ENCODE peak calls at places on chromosome 10, in six cellular contexts. C, Z, I, H, V and A are unnamed samples.

GRCh38 chr10:95334793-95335120 is 44.0 kb upstream of the PDLIM1 start:
- DNase-seq in C (no peak), Z (no peak), I (no peak), H (no peak), V (no peak), A (no peak)

GRCh38 chr10:86535057-86535882 is 13.7 kb upstream of the WAPL start:
- DNase-seq in C (peak; percentile 68), Z (peak; percentile 55), I (peak; percentile 80), H (peak; percentile 92), V (no peak), A (no peak)

GRCh38 chr10:124740374-124741280 is 3.6 kb downstream of the FAM53B start:
- DNase-seq in C (no peak), Z (no peak), I (peak; percentile 64), H (no peak), V (no peak), A (no peak)

GRCh38 chr10:104299031-104299904 is 30.3 kb downstream of the GSTO2 start:
- DNase-seq in C (no peak), Z (no peak), I (no peak), H (no peak), V (no peak), A (no peak)

GRCh38 chr10:275680-276079 is 140.4 kb downstream of the ZMYND11 start:
- DNase-seq in C (no peak), Z (no peak), I (no peak), H (peak; percentile 16), V (no peak), A (no peak)

GRCh38 chr10:117914330-117914729 is 132.4 kb downstream of the RAB11FIP2 start:
- DNase-seq in C (no peak), Z (no peak), I (no peak), H (no peak), V (no peak), A (no peak)

GRCh38 chr10:69043931-69044531 is 43.9 kb upstream of the SRGN start:
- DNase-seq in C (no peak), Z (no peak), I (no peak), H (no peak), V (no peak), A (no peak)

GRCh38 chr10:48511066-48511854 is 93.6 kb downstream of the ARHGAP22 start:
- DNase-seq in C (no peak), Z (no peak), I (no peak), H (peak; percentile 20), V (no peak), A (no peak)

GRCh38 chr10:62459072-62459471 is 84.9 kb downstream of the ZNF365 start:
- DNase-seq in C (no peak), Z (no peak), I (no peak), H (no peak), V (no peak), A (no peak)

GRCh38 chr10:73480158-73480557 is 15.7 kb downstream of the PPP3CB start:
- DNase-seq in C (no peak), Z (no peak), I (peak; percentile 80), H (no peak), V (no peak), A (no peak)

GRCh38 chr10:103574116-103575061 is 80.9 kb downstream of the NEURL1 start:
- DNase-seq in C (no peak), Z (no peak), I (no peak), H (no peak), V (no peak), A (no peak)

GRCh38 chr10:18399158-18399557 is 252.2 kb downstream of the NSUN6 start:
- DNase-seq in C (no peak), Z (no peak), I (no peak), H (no peak), V (no peak), A (no peak)

GRCh38 chr10:110273474-110273873 is 31.2 kb downstream of the SMNDC1 start:
- DNase-seq in C (no peak), Z (no peak), I (peak; percentile 55), H (peak; percentile 74), V (no peak), A (peak; percentile 75)

GRCh38 chr10:5195727-5196374 is 786 bp upstream of the AKR1C4 start:
- DNase-seq in C (peak; percentile 20), Z (no peak), I (no peak), H (no peak), V (no peak), A (no peak)

GRCh38 chr10:110494532-110494931 is 3.2 kb upstream of the DUSP5 start:
- DNase-seq in C (no peak), Z (no peak), I (no peak), H (no peak), V (no peak), A (no peak)

GRCh38 chr10:17847586-17848296 is 38.6 kb downstream of the MRC1 start:
- DNase-seq in C (no peak), Z (peak; percentile 60), I (no peak), H (no peak), V (no peak), A (no peak)

GRCh38 chr10:17430647-17431355 is 23.6 kb downstream of the ST8SIA6 start:
- DNase-seq in C (peak; percentile 79), Z (peak; percentile 74), I (peak; percentile 56), H (peak; percentile 67), V (peak; percentile 49), A (no peak)

GRCh38 chr10:133324198-133324792 is 12.4 kb downstream of the CALY start:
- DNase-seq in C (peak; percentile 76), Z (peak; percentile 81), I (no peak), H (peak; percentile 87), V (peak; percentile 59), A (no peak)

GRCh38 chr10:102612964-102613275 is 31.4 kb upstream of the TRIM8 start:
- DNase-seq in C (no peak), Z (no peak), I (no peak), H (no peak), V (peak; percentile 51), A (no peak)

DNA sequence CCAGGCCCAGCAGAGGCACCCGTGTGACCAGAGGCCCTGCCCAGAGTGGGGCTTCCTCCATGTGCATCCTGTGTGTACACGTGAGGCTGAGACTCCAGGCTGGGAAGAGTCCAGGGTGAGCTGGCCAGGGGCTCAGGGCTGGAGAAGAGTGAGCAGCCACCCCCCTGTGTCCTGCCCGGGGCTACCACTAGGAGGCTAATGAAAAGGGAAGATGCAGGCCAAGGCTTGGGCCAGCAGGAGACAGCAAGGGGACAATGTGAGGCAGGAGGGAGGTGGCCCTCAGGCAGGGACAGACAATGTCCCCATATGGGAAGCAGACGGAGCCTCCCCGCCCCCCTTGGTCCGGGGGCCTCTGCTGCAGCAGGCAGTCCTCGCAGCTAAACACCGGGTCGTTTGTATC is 102.0 kb downstream of the HIF1AN start:
- DNase-seq in C (peak; percentile 30), Z (peak; percentile 46), I (no peak), H (no peak), V (no peak), A (no peak)
- TF ChIP-seq CTCF in C (no peak), Z (peak; percentile 48), I (no peak), H (no peak), V (no peak), A (peak; percentile 17)

GRCh38 chr10:21334891-21335696 is 190.4 kb downstream of the SKIDA1 start:
- DNase-seq in C (peak; percentile 37), Z (no peak), I (peak; percentile 80), H (no peak), V (no peak), A (no peak)

GRCh38 chr10:21330628-21331020 is 194.9 kb downstream of the SKIDA1 start:
- DNase-seq in C (no peak), Z (no peak), I (no peak), H (no peak), V (no peak), A (no peak)

GRCh38 chr10:21337171-21337792 is 188.2 kb downstream of the SKIDA1 start:
- DNase-seq in C (no peak), Z (no peak), I (no peak), H (no peak), V (no peak), A (no peak)

GRCh38 chr10:21340341-21340740 is 185.1 kb downstream of the SKIDA1 start:
- DNase-seq in C (no peak), Z (no peak), I (no peak), H (no peak), V (no peak), A (no peak)

DNA sequence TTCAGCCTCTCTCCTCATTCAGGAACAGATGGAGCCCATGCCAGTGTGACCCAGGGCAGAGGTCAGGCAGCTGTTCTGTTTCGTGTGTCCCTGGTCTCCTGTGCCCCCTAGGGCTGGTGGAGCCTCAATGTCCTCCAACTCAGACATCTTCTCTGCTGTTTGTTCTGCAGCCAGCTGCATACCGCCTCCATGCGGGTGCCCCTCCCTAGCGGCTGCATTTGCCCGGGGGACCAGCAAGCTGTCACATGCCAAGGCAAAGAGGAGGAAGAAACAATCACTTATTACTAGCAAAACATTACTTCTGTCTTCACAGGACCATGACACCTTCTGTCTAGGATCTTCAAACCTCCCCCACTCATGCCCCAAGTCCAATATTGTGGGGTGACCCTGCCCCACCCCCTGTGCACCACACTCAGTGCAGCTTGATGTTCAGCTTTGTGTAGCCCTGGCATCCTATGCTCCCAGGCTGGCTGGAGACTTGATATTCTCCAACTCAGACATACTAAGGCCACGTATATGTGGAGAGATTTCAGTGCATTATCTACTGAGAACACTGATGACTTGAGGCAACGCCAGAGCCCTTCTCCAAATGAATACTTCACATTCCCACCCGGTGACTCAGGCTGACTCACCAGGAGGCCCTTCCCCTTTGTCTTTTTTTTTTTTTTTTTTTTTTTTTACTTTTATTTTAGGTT is 188.9 kb downstream of the SKIDA1 start:
- DNase-seq in C (peak; percentile 80), Z (peak; percentile 62), I (peak; percentile 91), H (no peak), V (no peak), A (no peak)
- TF ChIP-seq CTCF in C (peak; percentile 18), Z (peak; percentile 14), I (no peak), H (no peak), V (no peak), A (no peak)

DNA sequence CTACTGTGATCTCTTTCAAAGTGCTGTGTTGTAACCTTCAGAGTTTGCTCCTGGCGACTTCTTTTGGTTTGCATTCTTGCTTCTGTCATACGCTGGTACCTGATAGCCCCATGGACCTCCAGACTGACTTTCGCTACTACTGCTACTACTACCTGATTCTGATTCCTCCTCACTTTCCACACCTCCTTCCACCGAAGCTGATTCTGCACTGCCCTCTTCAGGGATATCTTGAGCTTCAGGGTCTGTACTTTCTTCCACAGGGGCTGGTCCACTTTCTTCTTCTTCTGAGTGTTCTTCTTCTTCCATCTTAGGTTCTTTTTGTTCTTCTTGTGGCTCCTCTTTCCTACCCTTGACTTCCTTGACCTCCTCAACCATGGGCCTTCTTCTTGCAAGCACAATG is 992.4 kb downstream of the PCDH15 start:
- DNase-seq in C (peak; percentile 6), Z (no peak), I (no peak), H (no peak), V (no peak), A (no peak)
- TF ChIP-seq CTCF in C (no peak), Z (no peak), I (no peak), H (no peak), V (no peak), A (no peak)

GRCh38 chr10:47176903-47177860 is 122.8 kb upstream of the GDF10 start:
- DNase-seq in C (no peak), Z (no peak), I (no peak), H (no peak), V (no peak), A (no peak)

GRCh38 chr10:47175181-47176080 is 124.6 kb upstream of the GDF10 start:
- DNase-seq in C (no peak), Z (no peak), I (no peak), H (no peak), V (no peak), A (no peak)

GRCh38 chr10:47178537-47179290 is 121.3 kb upstream of the GDF10 start:
- DNase-seq in C (no peak), Z (no peak), I (no peak), H (no peak), V (no peak), A (no peak)

GRCh38 chr10:47173929-47174442 is 126.0 kb upstream of the GDF10 start:
- DNase-seq in C (no peak), Z (no peak), I (no peak), H (no peak), V (no peak), A (no peak)

GRCh38 chr10:47176206-47176902 is 123.6 kb upstream of the GDF10 start:
- DNase-seq in C (no peak), Z (no peak), I (no peak), H (no peak), V (no peak), A (no peak)
- TF ChIP-seq CTCF in C (no peak), Z (no peak), I (no peak), H (no peak), V (no peak), A (no peak)